ENCODE peak calls at places on chromosomes 11 and 22, in seven cellular contexts. O, Y, X, S, K, G and U are unnamed samples. For H3K4me1, the result is how much of the 10 kb centered on the place peaks cover.

GRCh38 chr11:3177931-3178330 is 12.8 kb upstream of the OSBPL5 start:
- DNase-seq in O (no peak), Y (no peak), X (no peak), S (no peak), K (no peak), G (no peak), U (no peak)

GRCh38 chr11:66328307-66329144 is 7.7 kb downstream of the RIN1 start:
- DNase-seq in O (peak), Y (peak), X (peak), S (peak), K (peak), G (peak), U (peak)

GRCh38 chr22:27892064-27892463 is 27.0 kb downstream of the PITPNB start:
- DNase-seq in O (no peak), Y (no peak), X (no peak), S (no peak), K (no peak), G (no peak), U (no peak)

GRCh38 chr11:554824-555499 is 5.6 kb downstream of the LMNTD2 start:
- DNase-seq in O (peak), Y (peak), X (peak), S (peak), K (peak), G (peak), U (peak)

GRCh38 chr22:19657252-19658056 is 56.8 kb upstream of the SEPTIN5 start:
- DNase-seq in O (no peak), Y (no peak), X (no peak), S (no peak), K (no peak), G (peak), U (no peak)

GRCh38 chr11:66346476-66347424 is 679 bp downstream of the B4GAT1 start:
- DNase-seq in O (no peak), Y (no peak), X (peak), S (no peak), K (peak), G (no peak), U (no peak)

GRCh38 chr11:45411221-45411946 is 125.2 kb upstream of the SYT13 start:
- DNase-seq in O (no peak), Y (no peak), X (no peak), S (peak), K (no peak), G (peak), U (no peak)

GRCh38 chr22:23063539-23064380 is 6.6 kb upstream of the GNAZ start:
- DNase-seq in O (peak), Y (no peak), X (peak), S (no peak), K (peak), G (peak), U (peak)

GRCh38 chr11:79040348-79040747 is 400.5 kb downstream of the TENM4 start:
- DNase-seq in O (no peak), Y (no peak), X (no peak), S (no peak), K (no peak), G (no peak), U (no peak)

GRCh38 chr11:89443366-89444303 is 47.5 kb downstream of the NOX4 start:
- DNase-seq in O (no peak), Y (no peak), X (no peak), S (no peak), K (no peak), G (no peak), U (no peak)

GRCh38 chr11:33699515-33700424 is 856 bp downstream of the C11orf91 start:
- DNase-seq in O (no peak), Y (no peak), X (peak), S (no peak), K (peak), G (no peak), U (peak)
- H3K4me1 ChIP-seq in O (under half), Y (under half), X (under half), S (under half), K (half or more), G (under half), U (half or more)

GRCh38 chr22:38255697-38256096 is 17.1 kb downstream of the TMEM184B start:
- DNase-seq in O (no peak), Y (no peak), X (no peak), S (no peak), K (no peak), G (no peak), U (no peak)
- H3K27ac ChIP-seq in O (no peak), Y (no peak), X (no peak), S (no peak), K (no peak), G (no peak), U (peak)

GRCh38 chr22:49067504-49067903 is 760.2 kb downstream of the BRD1 start:
- DNase-seq in O (no peak), Y (no peak), X (no peak), S (no peak), K (no peak), G (no peak), U (no peak)
- H3K4me1 ChIP-seq in O (under half), Y (under half), X (under half), S (under half), K (under half), G (under half), U (under half)

GRCh38 chr11:12439615-12440014 is 62.2 kb downstream of the PARVA start:
- DNase-seq in O (no peak), Y (no peak), X (no peak), S (peak), K (no peak), G (peak), U (no peak)
- H3K27ac ChIP-seq in O (no peak), Y (no peak), X (no peak), S (peak), K (no peak), G (no peak), U (no peak)

GRCh38 chr22:17475318-17476212 is 87.7 kb upstream of the SLC25A18 start:
- DNase-seq in O (no peak), Y (no peak), X (no peak), S (peak), K (peak), G (peak), U (no peak)

GRCh38 chr22:17479129-17479528 is 84.2 kb upstream of the SLC25A18 start:
- DNase-seq in O (no peak), Y (no peak), X (peak), S (no peak), K (no peak), G (peak), U (no peak)

GRCh38 chr22:17476838-17477237 is 86.5 kb upstream of the SLC25A18 start:
- DNase-seq in O (no peak), Y (no peak), X (no peak), S (peak), K (no peak), G (peak), U (no peak)

GRCh38 chr22:17481424-17481823 is 81.9 kb upstream of the SLC25A18 start:
- DNase-seq in O (no peak), Y (no peak), X (no peak), S (no peak), K (no peak), G (peak), U (no peak)

GRCh38 chr22:17477401-17477833 is 85.9 kb upstream of the SLC25A18 start:
- DNase-seq in O (no peak), Y (no peak), X (peak), S (peak), K (peak), G (peak), U (peak)
- H3K4me1 ChIP-seq in O (under half), Y (under half), X (under half), S (under half), K (half or more), G (under half), U (under half)

DNA sequence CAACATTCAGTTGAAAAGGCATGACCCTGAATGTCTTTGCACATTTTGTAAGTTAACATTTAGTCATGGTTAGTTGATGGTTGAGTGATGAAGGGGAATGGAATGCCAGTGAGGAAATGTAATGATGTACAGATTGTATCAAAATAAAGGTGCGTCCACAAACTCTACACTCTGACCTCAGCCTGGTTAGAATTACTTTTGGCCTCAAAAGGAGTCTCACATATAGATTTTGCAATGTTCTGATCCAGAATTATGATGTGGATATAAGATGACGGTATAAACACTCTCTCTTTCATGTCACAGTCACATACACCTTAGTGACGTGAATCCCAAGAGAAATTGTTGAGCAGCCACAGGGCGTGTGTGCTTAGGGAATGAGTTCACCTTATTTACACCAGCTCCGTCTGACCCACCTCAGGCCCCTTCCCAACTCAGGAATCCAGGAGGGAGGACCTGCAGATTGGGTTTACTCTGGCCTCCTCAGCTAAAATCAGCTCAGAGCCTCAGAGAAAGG is 100.1 kb downstream of the RDX start:
- DNase-seq in O (no peak), Y (no peak), X (peak), S (no peak), K (no peak), G (peak), U (no peak)
- H3K27ac ChIP-seq in O (no peak), Y (no peak), X (peak), S (no peak), K (no peak), G (no peak), U (no peak)

GRCh38 chr11:82899957-82900276 is 313 bp downstream of the PRCP start:
- DNase-seq in O (no peak), Y (no peak), X (no peak), S (no peak), K (no peak), G (no peak), U (no peak)

GRCh38 chr11:82900277-82901164 is at the start of gene PRCP:
- DNase-seq in O (peak), Y (peak), X (peak), S (peak), K (peak), G (peak), U (peak)

GRCh38 chr11:82902086-82902485 is 550 bp downstream of the DDIAS start:
- DNase-seq in O (no peak), Y (no peak), X (no peak), S (no peak), K (no peak), G (no peak), U (no peak)

GRCh38 chr11:82902880-82903279 is 1.3 kb downstream of the DDIAS start:
- DNase-seq in O (no peak), Y (no peak), X (no peak), S (no peak), K (no peak), G (no peak), U (no peak)

DNA sequence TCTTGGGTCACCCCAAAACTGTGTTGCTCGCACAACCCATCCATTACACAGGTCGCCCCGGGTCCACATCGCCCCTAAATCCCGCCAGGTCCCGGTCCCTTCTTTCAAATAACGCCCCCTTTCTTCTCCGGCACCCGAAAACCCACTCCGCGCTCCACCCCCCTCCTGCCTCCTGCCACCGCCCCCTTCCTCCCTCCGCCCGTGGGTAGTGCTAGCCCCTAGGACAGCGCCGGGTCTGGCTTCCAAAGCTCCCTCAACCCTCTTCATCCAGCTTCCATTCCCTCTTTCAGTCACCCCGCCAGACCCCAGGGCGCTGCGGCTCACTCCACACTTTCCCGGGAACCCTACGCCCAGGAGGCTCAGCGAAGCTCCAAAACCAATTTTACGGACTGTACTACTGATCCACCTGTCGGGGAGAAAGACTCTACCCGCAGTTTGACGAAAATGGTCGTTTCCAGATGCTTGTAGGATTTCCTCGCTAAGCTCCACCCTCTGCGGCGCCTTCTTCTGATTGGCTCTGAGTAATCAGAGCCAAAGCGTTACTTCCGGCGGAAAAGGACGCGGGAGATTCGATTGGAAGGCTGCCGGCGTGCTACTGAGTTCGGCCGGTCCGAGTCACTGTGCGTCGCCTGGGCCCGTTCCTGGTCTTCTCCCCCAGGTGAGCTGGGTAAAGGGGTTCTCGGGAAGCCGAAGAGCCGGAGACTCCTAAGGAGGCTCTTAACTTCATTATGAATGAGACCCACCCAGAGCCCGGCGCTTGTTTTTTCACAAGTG is at the start of gene DDIAS:
- DNase-seq in O (peak), Y (peak), X (peak), S (peak), K (peak), G (peak), U (peak)
- H3K4me1 ChIP-seq in O (under half), Y (under half), X (under half), S (under half), K (under half), G (under half), U (under half)